ENCODE peak calls at places on chromosome 1, in ten cellular contexts. One of them, this sample, is unnamed.

GRCh38 chr1:113031060-113031933 is 41.7 kb upstream of the LRIG2 start:
- DNase-seq in aorta: no peak
- DNase-seq in GM23338: no peak
- DNase-seq in psoas muscle: no peak
- DNase-seq in cardiac muscle cell: no peak
- DNase-seq in mucosa of descending colon: no peak
- DNase-seq in fibroblast of lung: no peak
- DNase-seq in body of pancreas: no peak
- DNase-seq in SK-N-SH: no peak
- DNase-seq in tibial nerve: no peak
- DNase-seq in this sample: peak; percentile 78

GRCh38 chr1:219066631-219067349 is 106.9 kb upstream of the LYPLAL1 start:
- DNase-seq in aorta: no peak
- DNase-seq in GM23338: peak; percentile 33
- DNase-seq in psoas muscle: no peak
- DNase-seq in cardiac muscle cell: peak; percentile 36
- DNase-seq in mucosa of descending colon: no peak
- DNase-seq in fibroblast of lung: peak; percentile 72
- DNase-seq in body of pancreas: no peak
- DNase-seq in SK-N-SH: peak; percentile 7
- DNase-seq in tibial nerve: no peak
- DNase-seq in this sample: peak; percentile 75

GRCh38 chr1:230072296-230072695 is 5.3 kb downstream of the GALNT2 start:
- DNase-seq in aorta: no peak
- DNase-seq in GM23338: no peak
- DNase-seq in psoas muscle: no peak
- DNase-seq in cardiac muscle cell: no peak
- DNase-seq in mucosa of descending colon: no peak
- DNase-seq in fibroblast of lung: no peak
- DNase-seq in body of pancreas: peak; percentile 73
- DNase-seq in SK-N-SH: no peak
- DNase-seq in tibial nerve: no peak
- DNase-seq in this sample: no peak

GRCh38 chr1:211959221-211959620 is 76.1 kb downstream of the INTS7 start:
- DNase-seq in aorta: no peak
- DNase-seq in GM23338: no peak
- DNase-seq in psoas muscle: no peak
- DNase-seq in cardiac muscle cell: no peak
- DNase-seq in mucosa of descending colon: no peak
- DNase-seq in fibroblast of lung: no peak
- DNase-seq in body of pancreas: no peak
- DNase-seq in SK-N-SH: no peak
- DNase-seq in tibial nerve: no peak
- DNase-seq in this sample: no peak

GRCh38 chr1:112933820-112934561 is 22.0 kb downstream of the SLC16A1 start:
- DNase-seq in aorta: no peak
- DNase-seq in GM23338: no peak
- DNase-seq in psoas muscle: no peak
- DNase-seq in cardiac muscle cell: no peak
- DNase-seq in mucosa of descending colon: no peak
- DNase-seq in fibroblast of lung: no peak
- DNase-seq in body of pancreas: no peak
- DNase-seq in SK-N-SH: no peak
- DNase-seq in tibial nerve: no peak
- DNase-seq in this sample: no peak

GRCh38 chr1:86987446-86987845 is 73.0 kb downstream of the HS2ST1 start:
- DNase-seq in aorta: no peak
- DNase-seq in GM23338: no peak
- DNase-seq in psoas muscle: no peak
- DNase-seq in cardiac muscle cell: no peak
- DNase-seq in mucosa of descending colon: no peak
- DNase-seq in fibroblast of lung: no peak
- DNase-seq in body of pancreas: no peak
- DNase-seq in SK-N-SH: no peak
- DNase-seq in tibial nerve: no peak
- DNase-seq in this sample: no peak

GRCh38 chr1:177928194-177928593 is 41.7 kb downstream of the SEC16B start:
- DNase-seq in aorta: no peak
- DNase-seq in GM23338: peak; percentile 72
- DNase-seq in psoas muscle: no peak
- DNase-seq in cardiac muscle cell: peak; percentile 35
- DNase-seq in mucosa of descending colon: no peak
- DNase-seq in fibroblast of lung: peak; percentile 57
- DNase-seq in body of pancreas: no peak
- DNase-seq in SK-N-SH: no peak
- DNase-seq in tibial nerve: no peak
- DNase-seq in this sample: peak; percentile 22

GRCh38 chr1:115725600-115725999 is 42.9 kb downstream of the CASQ2 start:
- DNase-seq in aorta: no peak
- DNase-seq in GM23338: no peak
- DNase-seq in psoas muscle: no peak
- DNase-seq in cardiac muscle cell: no peak
- DNase-seq in mucosa of descending colon: no peak
- DNase-seq in fibroblast of lung: no peak
- DNase-seq in body of pancreas: no peak
- DNase-seq in SK-N-SH: no peak
- DNase-seq in tibial nerve: no peak
- DNase-seq in this sample: peak; percentile 7

GRCh38 chr1:185719021-185719420 is 15.2 kb upstream of the HMCN1 start:
- DNase-seq in aorta: peak; percentile 69
- DNase-seq in GM23338: peak; percentile 64
- DNase-seq in psoas muscle: no peak
- DNase-seq in cardiac muscle cell: peak; percentile 18
- DNase-seq in mucosa of descending colon: no peak
- DNase-seq in fibroblast of lung: peak; percentile 97
- DNase-seq in body of pancreas: peak; percentile 10
- DNase-seq in SK-N-SH: no peak
- DNase-seq in tibial nerve: no peak
- DNase-seq in this sample: peak; percentile 41

GRCh38 chr1:3075666-3076387 is 6.8 kb downstream of the PRDM16 start:
- DNase-seq in aorta: no peak
- DNase-seq in GM23338: no peak
- DNase-seq in psoas muscle: no peak
- DNase-seq in cardiac muscle cell: no peak
- DNase-seq in mucosa of descending colon: no peak
- DNase-seq in fibroblast of lung: no peak
- DNase-seq in body of pancreas: no peak
- DNase-seq in SK-N-SH: no peak
- DNase-seq in tibial nerve: no peak
- DNase-seq in this sample: no peak

GRCh38 chr1:23167353-23168078 is 1.1 kb downstream of the LUZP1 start:
- DNase-seq in aorta: peak; percentile 83
- DNase-seq in GM23338: peak; percentile 84
- DNase-seq in psoas muscle: peak; percentile 64
- DNase-seq in cardiac muscle cell: peak; percentile 72
- DNase-seq in mucosa of descending colon: peak; percentile 63
- DNase-seq in fibroblast of lung: peak; percentile 71
- DNase-seq in body of pancreas: peak; percentile 42
- DNase-seq in SK-N-SH: peak; percentile 88
- DNase-seq in tibial nerve: no peak
- DNase-seq in this sample: peak; percentile 48

GRCh38 chr1:171645553-171646336 is 6.7 kb downstream of the MYOC start:
- DNase-seq in aorta: peak; percentile 85
- DNase-seq in GM23338: no peak
- DNase-seq in psoas muscle: peak; percentile 88
- DNase-seq in cardiac muscle cell: no peak
- DNase-seq in mucosa of descending colon: peak; percentile 39
- DNase-seq in fibroblast of lung: peak; percentile 40
- DNase-seq in body of pancreas: peak; percentile 46
- DNase-seq in SK-N-SH: peak; percentile 27
- DNase-seq in tibial nerve: no peak
- DNase-seq in this sample: no peak

DNA sequence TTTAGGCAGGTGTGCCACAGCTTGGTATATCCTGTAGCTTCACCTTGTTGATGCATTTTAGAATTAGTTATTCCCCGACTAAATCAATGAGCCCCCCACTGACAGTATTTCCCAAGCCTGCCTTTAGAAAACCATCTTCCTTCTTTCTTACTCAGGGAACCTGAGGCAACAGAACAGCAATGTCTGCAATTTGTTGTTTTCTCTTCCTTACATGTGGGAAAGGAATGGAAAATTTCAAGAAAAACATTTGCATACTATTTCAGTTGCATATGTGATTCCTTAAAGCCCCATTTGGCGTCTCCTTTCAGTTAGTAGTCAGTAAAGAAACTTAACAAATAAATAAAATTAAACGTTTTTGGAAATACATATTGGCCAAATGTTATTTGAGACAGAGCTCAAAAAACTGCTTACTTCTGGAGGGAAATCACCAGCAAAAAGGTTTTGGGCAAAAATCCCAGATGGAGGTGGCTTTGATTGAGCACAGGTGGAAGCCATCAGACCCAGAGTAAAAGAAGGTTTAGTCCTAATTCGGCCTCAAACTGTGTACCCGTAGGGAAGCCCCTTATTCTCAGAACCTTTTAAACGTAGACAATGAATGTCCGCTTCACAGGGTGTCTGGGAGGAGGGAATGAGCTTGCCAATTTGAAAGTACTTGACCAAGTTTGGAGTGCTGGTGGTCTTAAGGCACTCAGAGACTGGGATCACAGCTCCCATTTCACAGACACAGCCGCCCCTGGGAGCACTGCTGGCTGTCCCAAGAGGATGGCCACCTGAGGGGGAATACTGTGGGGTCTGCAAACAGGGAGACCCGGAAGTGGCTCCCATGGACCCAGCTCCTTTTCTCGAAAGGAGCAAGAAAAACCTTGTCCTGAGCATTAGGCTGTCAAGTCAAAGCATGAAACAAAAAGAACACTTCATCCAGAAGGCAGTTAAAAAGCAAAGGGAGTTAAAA is 9.4 kb downstream of the LHX4 start:
- DNase-seq in aorta: peak; percentile 10
- DNase-seq in GM23338: peak; percentile 68
- DNase-seq in psoas muscle: no peak
- DNase-seq in cardiac muscle cell: no peak
- DNase-seq in mucosa of descending colon: no peak
- DNase-seq in fibroblast of lung: no peak
- DNase-seq in body of pancreas: no peak
- DNase-seq in SK-N-SH: no peak
- DNase-seq in tibial nerve: no peak
- DNase-seq in this sample: no peak
- H3K4me1 ChIP-seq in aorta: no peaks in the 10 kb centered on the region
- H3K4me1 ChIP-seq in GM23338: peaks cover 61% of the 10 kb centered on the region
- H3K4me1 ChIP-seq in psoas muscle: peaks cover 14% of the 10 kb centered on the region
- H3K4me1 ChIP-seq in cardiac muscle cell: no peaks in the 10 kb centered on the region
- H3K4me1 ChIP-seq in mucosa of descending colon: peaks cover 17% of the 10 kb centered on the region
- H3K4me1 ChIP-seq in fibroblast of lung: no peaks in the 10 kb centered on the region
- H3K4me1 ChIP-seq in body of pancreas: peaks cover 22% of the 10 kb centered on the region
- H3K4me1 ChIP-seq in SK-N-SH: no peaks in the 10 kb centered on the region
- H3K4me1 ChIP-seq in tibial nerve: peaks cover 17% of the 10 kb centered on the region
- H3K4me1 ChIP-seq in this sample: peaks cover 4% of the 10 kb centered on the region

GRCh38 chr1:39190096-39190495 is 14.4 kb upstream of the MACF1 start:
- DNase-seq in aorta: no peak
- DNase-seq in GM23338: no peak
- DNase-seq in psoas muscle: no peak
- DNase-seq in cardiac muscle cell: no peak
- DNase-seq in mucosa of descending colon: no peak
- DNase-seq in fibroblast of lung: no peak
- DNase-seq in body of pancreas: no peak
- DNase-seq in SK-N-SH: no peak
- DNase-seq in tibial nerve: no peak
- DNase-seq in this sample: no peak

GRCh38 chr1:39187276-39188046 is 17.0 kb upstream of the MACF1 start:
- DNase-seq in aorta: no peak
- DNase-seq in GM23338: no peak
- DNase-seq in psoas muscle: no peak
- DNase-seq in cardiac muscle cell: no peak
- DNase-seq in mucosa of descending colon: no peak
- DNase-seq in fibroblast of lung: no peak
- DNase-seq in body of pancreas: no peak
- DNase-seq in SK-N-SH: no peak
- DNase-seq in tibial nerve: no peak
- DNase-seq in this sample: no peak

GRCh38 chr1:39194398-39195051 is 10.0 kb upstream of the MACF1 start:
- DNase-seq in aorta: no peak
- DNase-seq in GM23338: no peak
- DNase-seq in psoas muscle: no peak
- DNase-seq in cardiac muscle cell: no peak
- DNase-seq in mucosa of descending colon: no peak
- DNase-seq in fibroblast of lung: no peak
- DNase-seq in body of pancreas: no peak
- DNase-seq in SK-N-SH: no peak
- DNase-seq in tibial nerve: no peak
- DNase-seq in this sample: peak; percentile 43

GRCh38 chr1:39184354-39184818 is 20.1 kb upstream of the MACF1 start:
- DNase-seq in aorta: no peak
- DNase-seq in GM23338: no peak
- DNase-seq in psoas muscle: no peak
- DNase-seq in cardiac muscle cell: no peak
- DNase-seq in mucosa of descending colon: no peak
- DNase-seq in fibroblast of lung: no peak
- DNase-seq in body of pancreas: no peak
- DNase-seq in SK-N-SH: no peak
- DNase-seq in tibial nerve: no peak
- DNase-seq in this sample: no peak

GRCh38 chr1:39189592-39190041 is 14.9 kb upstream of the MACF1 start:
- DNase-seq in aorta: no peak
- DNase-seq in GM23338: no peak
- DNase-seq in psoas muscle: no peak
- DNase-seq in cardiac muscle cell: no peak
- DNase-seq in mucosa of descending colon: no peak
- DNase-seq in fibroblast of lung: peak; percentile 82
- DNase-seq in body of pancreas: no peak
- DNase-seq in SK-N-SH: no peak
- DNase-seq in tibial nerve: no peak
- DNase-seq in this sample: peak; percentile 81
- H3K4me1 ChIP-seq in aorta: no peaks in the 10 kb centered on the region
- H3K4me1 ChIP-seq in GM23338: peaks cover 53% of the 10 kb centered on the region
- H3K4me1 ChIP-seq in psoas muscle: peaks cover 48% of the 10 kb centered on the region
- H3K4me1 ChIP-seq in cardiac muscle cell: peaks cover 7% of the 10 kb centered on the region
- H3K4me1 ChIP-seq in mucosa of descending colon: peaks cover 4% of the 10 kb centered on the region
- H3K4me1 ChIP-seq in fibroblast of lung: peaks cover 33% of the 10 kb centered on the region
- H3K4me1 ChIP-seq in body of pancreas: peaks cover 28% of the 10 kb centered on the region
- H3K4me1 ChIP-seq in SK-N-SH: peaks cover 68% of the 10 kb centered on the region
- H3K4me1 ChIP-seq in tibial nerve: peaks cover 7% of the 10 kb centered on the region
- H3K4me1 ChIP-seq in this sample: peaks cover 95% of the 10 kb centered on the region

DNA sequence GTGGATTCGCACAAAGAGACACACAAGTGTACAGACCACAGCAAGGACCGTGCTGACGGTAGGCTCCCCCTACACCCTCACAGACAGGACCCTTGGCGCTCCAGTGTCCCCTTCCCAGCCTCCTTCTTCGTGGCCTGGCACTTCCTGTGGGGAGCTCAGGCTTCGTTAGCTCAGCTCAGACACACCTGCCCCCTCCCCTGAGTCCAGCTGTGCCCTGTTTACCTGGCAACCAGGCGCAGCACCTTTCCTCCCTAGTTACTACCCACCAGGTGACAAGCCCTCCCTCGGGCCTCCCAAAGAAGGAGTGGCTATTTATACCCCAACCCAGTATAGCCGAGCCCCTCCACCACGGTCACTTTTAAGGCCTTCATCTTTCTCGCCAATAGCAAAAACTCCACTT is 4.7 kb downstream of the CELF3 start:
- DNase-seq in aorta: no peak
- DNase-seq in GM23338: peak; percentile 48
- DNase-seq in psoas muscle: no peak
- DNase-seq in cardiac muscle cell: no peak
- DNase-seq in mucosa of descending colon: no peak
- DNase-seq in fibroblast of lung: no peak
- DNase-seq in body of pancreas: peak; percentile 35
- DNase-seq in SK-N-SH: no peak
- DNase-seq in tibial nerve: no peak
- DNase-seq in this sample: no peak
- H3K4me1 ChIP-seq in aorta: no peaks in the 10 kb centered on the region
- H3K4me1 ChIP-seq in GM23338: peaks cover 10% of the 10 kb centered on the region
- H3K4me1 ChIP-seq in psoas muscle: no peaks in the 10 kb centered on the region
- H3K4me1 ChIP-seq in cardiac muscle cell: no peaks in the 10 kb centered on the region
- H3K4me1 ChIP-seq in mucosa of descending colon: peaks cover 19% of the 10 kb centered on the region
- H3K4me1 ChIP-seq in fibroblast of lung: no peaks in the 10 kb centered on the region
- H3K4me1 ChIP-seq in body of pancreas: peaks cover 2% of the 10 kb centered on the region
- H3K4me1 ChIP-seq in SK-N-SH: no peaks in the 10 kb centered on the region
- H3K4me1 ChIP-seq in tibial nerve: no peaks in the 10 kb centered on the region
- H3K4me1 ChIP-seq in this sample: no peaks in the 10 kb centered on the region

GRCh38 chr1:9297831-9298230 is 5.1 kb downstream of the SPSB1 start:
- DNase-seq in aorta: no peak
- DNase-seq in GM23338: no peak
- DNase-seq in psoas muscle: no peak
- DNase-seq in cardiac muscle cell: no peak
- DNase-seq in mucosa of descending colon: no peak
- DNase-seq in fibroblast of lung: no peak
- DNase-seq in body of pancreas: no peak
- DNase-seq in SK-N-SH: no peak
- DNase-seq in tibial nerve: no peak
- DNase-seq in this sample: no peak
- H3K4me1 ChIP-seq in aorta: peaks cover 18% of the 10 kb centered on the region
- H3K4me1 ChIP-seq in GM23338: no peaks in the 10 kb centered on the region
- H3K4me1 ChIP-seq in psoas muscle: peaks cover 60% of the 10 kb centered on the region
- H3K4me1 ChIP-seq in cardiac muscle cell: peaks cover under 1% of the 10 kb centered on the region
- H3K4me1 ChIP-seq in mucosa of descending colon: peaks cover 46% of the 10 kb centered on the region
- H3K4me1 ChIP-seq in fibroblast of lung: peaks cover 37% of the 10 kb centered on the region
- H3K4me1 ChIP-seq in body of pancreas: peaks cover 61% of the 10 kb centered on the region
- H3K4me1 ChIP-seq in SK-N-SH: peaks cover 5% of the 10 kb centered on the region
- H3K4me1 ChIP-seq in tibial nerve: peaks cover 25% of the 10 kb centered on the region
- H3K4me1 ChIP-seq in this sample: peaks cover 21% of the 10 kb centered on the region